ENCODE peak calls at places on chromosome 22, in seven cellular contexts. E is cardiac fibroblast, O is thoracic aorta, V is neural crest cell, U is HepG2, N is Caco-2, F is GM23338. Y is an unnamed sample.

GRCh38 chr22:38756631-38757463 is 1.0 kb upstream of the SUN2 start:
- DNase-seq in E (no peak), N (no peak), O (no peak), V (no peak), U (no peak), F (no peak), Y (no peak)

GRCh38 chr22:33710326-33710725 is 209.9 kb downstream of the LARGE1 start:
- DNase-seq in V (no peak), U (no peak), F (no peak), N (no peak), O (no peak), E (no peak), Y (no peak)

GRCh38 chr22:36467946-36468345 is 13.5 kb downstream of the TXN2 start:
- DNase-seq in E (peak), U (no peak), N (no peak), F (no peak), V (no peak), O (no peak), Y (no peak)

GRCh38 chr22:37972527-37972926 is 11.8 kb downstream of the SOX10 start:
- DNase-seq in F (no peak), O (no peak), E (no peak), N (no peak), V (no peak), U (no peak), Y (no peak)

GRCh38 chr22:32619614-32620426 is 145.2 kb downstream of the FBXO7 start:
- DNase-seq in U (peak), O (peak), E (peak), N (no peak), F (no peak), V (no peak), Y (no peak)

GRCh38 chr22:17562906-17563870 is at the start of gene SLC25A18:
- DNase-seq in V (no peak), U (peak), E (peak), N (no peak), F (peak), O (no peak), Y (no peak)

GRCh38 chr22:36443198-36443770 is 38.2 kb downstream of the TXN2 start:
- DNase-seq in V (no peak), O (no peak), N (no peak), U (no peak), E (no peak), F (no peak), Y (no peak)

GRCh38 chr22:35359380-35360065 is 21.4 kb upstream of the HMOX1 start:
- DNase-seq in E (no peak), N (no peak), O (no peak), F (no peak), V (no peak), U (no peak), Y (no peak)

GRCh38 chr22:36144886-36145541 is 15.5 kb downstream of the APOL3 start:
- DNase-seq in F (peak), N (peak), O (no peak), V (peak), U (peak), E (peak), Y (peak)

GRCh38 chr22:37999640-38000272 is 15.4 kb upstream of the SOX10 start:
- DNase-seq in U (no peak), N (no peak), F (no peak), E (peak), O (peak), V (no peak), Y (no peak)

GRCh38 chr22:35783943-35784614 is 66.4 kb downstream of the APOL5 start:
- DNase-seq in O (no peak), V (no peak), F (no peak), E (peak), U (no peak), N (no peak), Y (no peak)

GRCh38 chr22:50561401-50562074 is 1.2 kb downstream of the SYCE3 start:
- DNase-seq in F (peak), N (no peak), E (no peak), U (no peak), V (no peak), O (no peak), Y (no peak)

GRCh38 chr22:25452116-25452700 is 112.3 kb upstream of the GRK3 start:
- DNase-seq in U (no peak), E (peak), V (no peak), F (no peak), O (no peak), N (no peak), Y (no peak)

GRCh38 chr22:38834991-38835390 is 8.8 kb downstream of the NPTXR start:
- DNase-seq in N (no peak), E (no peak), O (no peak), F (no peak), U (no peak), V (no peak), Y (no peak)

GRCh38 chr22:48054596-48054995 is 1292.1 kb downstream of the TBC1D22A start:
- DNase-seq in E (no peak), V (no peak), O (no peak), U (no peak), F (no peak), N (no peak), Y (no peak)

GRCh38 chr22:49077036-49077393 is 750.7 kb downstream of the BRD1 start:
- DNase-seq in U (no peak), E (no peak), F (no peak), V (no peak), N (no peak), O (no peak), Y (no peak)

GRCh38 chr22:49075150-49075549 is 752.5 kb downstream of the BRD1 start:
- DNase-seq in N (no peak), O (no peak), V (no peak), F (no peak), U (no peak), E (no peak), Y (no peak)

GRCh38 chr22:49076300-49077035 is 751.2 kb downstream of the BRD1 start:
- DNase-seq in U (no peak), V (no peak), N (no peak), F (no peak), O (no peak), E (no peak), Y (no peak)

GRCh38 chr22:49072996-49073645 is 754.6 kb downstream of the BRD1 start:
- DNase-seq in E (no peak), F (no peak), N (no peak), O (no peak), V (no peak), U (no peak), Y (no peak)

DNA sequence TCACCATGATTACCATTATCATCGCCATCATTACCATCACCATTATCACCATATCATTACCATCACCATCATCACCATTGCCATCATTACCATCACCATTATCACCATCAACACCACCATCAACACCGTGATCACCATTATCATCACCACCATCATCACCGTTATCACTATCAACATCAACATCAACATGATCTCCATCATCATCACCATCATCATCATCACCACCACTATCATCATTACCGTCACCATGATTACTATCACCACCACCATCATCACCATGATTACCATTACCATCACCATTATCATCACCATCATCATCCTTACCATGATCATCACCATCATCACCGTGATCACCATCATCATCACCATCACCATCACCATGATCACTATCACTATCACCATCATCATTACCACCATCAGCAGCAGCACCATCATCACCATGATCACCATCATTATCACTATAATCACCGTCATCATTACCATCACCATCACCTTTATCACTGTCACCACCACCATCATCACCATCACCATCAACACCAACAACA is 753.7 kb downstream of the BRD1 start:
- DNase-seq in E (no peak), O (no peak), N (no peak), F (no peak), V (no peak), U (no peak), Y (no peak)
- TF ChIP-seq CTCF in E (no peak), O (no peak), N (no peak), F (no peak), V (no peak), U (no peak), Y (no peak)

GRCh38 chr22:46660604-46661201 is 40.5 kb downstream of the GRAMD4 start:
- DNase-seq in U (peak), N (no peak), V (no peak), O (no peak), E (no peak), F (peak), Y (no peak)
- TF ChIP-seq CTCF in U (peak), N (no peak), V (no peak), O (no peak), E (no peak), F (peak), Y (no peak)

GRCh38 chr22:43783777-43784176 is 28.3 kb downstream of the EFCAB6 start:
- DNase-seq in V (no peak), U (peak), E (no peak), O (no peak), N (peak), F (peak), Y (no peak)
- TF ChIP-seq CTCF in V (peak), U (no peak), E (peak), O (no peak), N (no peak), F (peak), Y (no peak)

DNA sequence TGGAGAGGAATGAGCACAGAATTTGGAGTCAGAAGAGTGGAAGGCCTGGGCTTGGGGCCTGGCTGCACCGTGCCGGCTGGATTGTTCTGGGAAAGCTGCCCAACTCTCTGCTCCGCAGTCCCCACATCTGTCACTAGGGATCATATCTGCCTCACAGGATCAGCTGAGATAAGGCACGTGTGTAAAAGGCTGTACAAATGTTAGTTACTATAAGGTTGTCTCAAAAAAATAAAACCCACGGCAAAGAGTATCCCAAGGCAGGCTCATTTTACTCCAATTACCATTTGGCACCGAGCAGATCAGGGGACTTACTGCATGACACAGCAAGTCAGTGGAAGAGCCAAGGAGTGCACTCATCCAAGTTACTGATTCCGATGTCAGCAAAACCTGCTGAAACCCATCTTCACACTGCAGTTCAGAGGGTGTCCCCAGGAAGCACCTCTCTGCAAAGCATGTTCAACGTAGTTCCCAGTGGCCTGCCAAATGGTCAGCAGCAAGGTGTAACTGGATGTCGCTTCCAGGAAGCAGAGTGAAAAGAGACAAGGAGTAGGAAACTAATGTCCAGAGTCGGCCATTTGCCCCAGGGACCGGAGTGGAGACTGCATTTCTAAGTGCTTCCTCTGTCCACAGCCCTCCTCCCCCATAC is 18.1 kb upstream of the MRTFA start:
- DNase-seq in E (peak), F (peak), O (no peak), N (peak), V (no peak), U (no peak), Y (no peak)
- TF ChIP-seq CTCF in E (peak), F (peak), O (peak), N (no peak), V (peak), U (peak), Y (no peak)

DNA sequence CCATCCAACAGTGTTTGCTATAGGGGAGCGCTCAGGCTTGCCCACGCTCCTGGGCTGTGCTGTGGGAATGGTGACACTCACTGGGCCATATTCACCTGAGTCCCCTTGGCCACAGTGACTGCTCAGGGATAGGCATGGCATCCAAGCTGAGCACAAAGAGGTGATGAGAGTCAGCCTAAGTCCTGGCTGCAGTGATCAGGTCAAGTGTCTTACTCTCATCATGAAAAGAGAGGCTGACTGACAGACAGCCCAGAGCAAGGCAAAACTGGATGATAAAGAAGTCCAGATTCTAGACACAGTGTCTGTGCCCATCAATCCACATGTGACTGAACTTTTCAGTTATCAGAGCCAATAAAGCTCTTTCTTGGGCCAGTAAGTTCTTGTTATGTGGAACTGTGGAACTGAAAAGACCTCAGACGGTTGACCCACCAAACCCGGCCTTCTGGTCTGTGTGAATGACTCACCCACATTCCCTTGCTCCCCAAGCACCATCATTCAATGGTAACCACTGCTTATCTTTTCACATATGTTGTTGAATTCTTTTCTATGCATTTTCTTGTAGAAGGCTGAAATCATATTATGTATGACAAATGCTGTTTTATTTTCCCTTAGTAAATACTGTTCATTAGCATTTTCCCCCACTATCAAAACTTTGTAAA is 43.2 kb upstream of the YPEL1 start:
- DNase-seq in N (no peak), V (no peak), O (no peak), F (no peak), E (peak), U (no peak), Y (no peak)
- TF ChIP-seq CTCF in N (no peak), V (no peak), O (no peak), F (no peak), E (no peak), U (no peak), Y (no peak)

DNA sequence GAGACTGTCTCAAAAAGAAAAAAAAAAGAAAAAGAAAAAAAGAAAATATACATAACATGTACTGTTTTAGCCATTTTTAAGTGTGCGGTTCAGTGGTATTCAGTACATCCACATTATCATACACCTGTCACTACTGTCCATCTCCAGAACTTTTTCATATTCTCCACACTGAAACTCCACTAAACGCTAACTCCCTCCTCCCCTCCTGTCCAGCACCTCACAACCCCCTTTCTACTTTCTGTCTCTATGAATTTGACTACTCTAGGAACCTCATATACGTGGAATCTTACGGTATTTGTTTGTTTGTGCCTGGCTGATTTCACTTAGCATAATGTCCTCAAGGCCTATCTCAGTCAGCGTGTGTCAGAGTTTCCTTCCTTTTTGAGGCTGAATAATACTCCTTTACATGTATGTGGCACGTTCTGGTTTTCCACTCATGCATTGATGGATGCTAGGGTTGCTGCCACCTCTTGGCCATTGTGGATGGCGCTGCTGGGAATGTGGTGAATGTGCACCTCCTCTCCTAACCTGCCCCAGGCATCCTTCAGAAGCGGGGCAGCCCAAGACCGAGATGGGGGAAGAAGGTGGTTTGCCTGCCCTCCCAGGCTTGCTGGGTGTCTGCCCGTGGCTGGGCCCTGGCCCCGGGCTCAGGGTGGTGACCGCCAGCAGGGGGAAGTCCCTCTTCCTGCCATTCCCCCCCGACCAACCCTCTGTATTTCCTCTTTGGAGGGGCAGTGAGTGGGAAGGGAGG is 60.5 kb downstream of the BCR start:
- DNase-seq in E (peak), O (no peak), U (no peak), N (peak), V (no peak), F (peak), Y (no peak)
- TF ChIP-seq CTCF in E (peak), O (no peak), U (peak), N (no peak), V (no peak), F (peak), Y (peak)

DNA sequence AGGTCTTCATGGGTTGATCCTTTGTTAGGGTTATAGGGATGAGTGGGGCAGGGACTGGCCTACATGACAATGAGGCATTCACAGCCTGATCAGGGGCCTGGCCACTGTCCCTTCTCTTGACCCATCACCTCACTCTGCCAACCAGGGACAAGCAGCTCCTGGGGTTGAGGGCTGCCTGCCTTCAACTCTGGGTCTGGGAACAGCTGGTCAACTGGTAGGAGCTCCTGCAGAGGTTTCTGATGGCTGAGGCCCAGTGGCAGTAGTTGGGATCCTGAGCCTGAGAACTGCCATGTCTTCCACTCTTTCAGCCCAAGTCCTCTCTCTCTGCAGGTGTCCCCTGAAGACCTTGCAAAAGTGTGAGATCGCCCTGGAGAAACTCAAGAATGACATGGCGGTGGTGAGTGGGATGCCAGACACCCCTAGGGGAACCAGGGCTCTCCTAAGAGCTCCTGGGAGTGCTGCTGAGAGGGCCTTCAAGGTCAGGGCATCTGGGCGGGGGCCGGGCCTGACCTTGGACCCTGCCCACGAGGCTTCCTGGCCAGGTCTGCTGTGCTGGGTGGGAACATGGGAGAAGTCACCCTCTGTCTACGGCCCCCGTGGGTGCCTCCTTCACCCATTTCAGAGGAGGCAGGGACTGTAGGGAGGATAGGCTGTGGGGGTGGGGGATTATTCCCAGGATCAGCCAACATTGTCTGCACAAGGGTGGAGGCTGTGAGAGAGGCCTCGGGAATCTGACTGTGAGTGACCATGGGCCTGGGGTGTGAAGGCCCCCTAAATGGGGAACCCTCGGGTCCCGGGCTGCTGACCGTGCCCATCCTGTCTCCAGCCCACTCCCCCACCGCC is 76.8 kb downstream of the MED15 start:
- DNase-seq in E (no peak), O (no peak), U (no peak), V (no peak), F (no peak), N (no peak), Y (no peak)
- TF ChIP-seq CTCF in E (no peak), O (no peak), U (no peak), V (no peak), F (no peak), N (no peak), Y (no peak)

GRCh38 chr22:44965171-44965570 is 44.6 kb downstream of the PHF21B start:
- DNase-seq in V (no peak), F (no peak), N (no peak), O (no peak), U (no peak), E (no peak), Y (no peak)

GRCh38 chr22:44969817-44970216 is 40.0 kb downstream of the PHF21B start:
- DNase-seq in N (no peak), E (no peak), V (no peak), U (no peak), F (no peak), O (no peak), Y (no peak)

GRCh38 chr22:44970291-44970690 is 39.5 kb downstream of the PHF21B start:
- DNase-seq in O (no peak), V (no peak), E (no peak), N (no peak), F (no peak), U (no peak), Y (no peak)

GRCh38 chr22:44971651-44972362 is 38.0 kb downstream of the PHF21B start:
- DNase-seq in N (no peak), V (no peak), E (no peak), U (no peak), O (no peak), F (no peak), Y (no peak)

GRCh38 chr22:44968736-44969135 is 41.1 kb downstream of the PHF21B start:
- DNase-seq in U (no peak), V (no peak), F (peak), E (no peak), N (no peak), O (no peak), Y (no peak)
- TF ChIP-seq CTCF in U (no peak), V (peak), F (peak), E (no peak), N (peak), O (no peak), Y (no peak)

GRCh38 chr22:27251563-27251962 is 550.0 kb downstream of the MN1 start:
- DNase-seq in O (no peak), E (no peak), U (no peak), N (no peak), F (no peak), V (no peak), Y (no peak)

GRCh38 chr22:27253108-27253507 is 548.4 kb downstream of the MN1 start:
- DNase-seq in F (no peak), O (no peak), V (no peak), N (no peak), E (no peak), U (no peak), Y (no peak)

GRCh38 chr22:27252282-27253049 is 549.1 kb downstream of the MN1 start:
- DNase-seq in N (peak), O (no peak), V (no peak), E (peak), U (no peak), F (no peak), Y (no peak)

GRCh38 chr22:27247691-27248434 is 553.7 kb downstream of the MN1 start:
- DNase-seq in V (no peak), N (no peak), U (no peak), F (peak), O (no peak), E (peak), Y (no peak)

GRCh38 chr22:27250418-27250817 is 551.1 kb downstream of the MN1 start:
- DNase-seq in U (no peak), F (no peak), V (no peak), E (no peak), O (no peak), N (no peak), Y (no peak)
- TF ChIP-seq CTCF in U (no peak), F (no peak), V (no peak), E (no peak), O (no peak), N (no peak), Y (no peak)

GRCh38 chr22:19854778-19855503 is at the start of the genes GNB1L and RTL10:
- DNase-seq in U (peak), V (peak), F (peak), O (peak), E (peak), N (peak), Y (peak)
- TF ChIP-seq CTCF in U (peak), V (peak), F (no peak), O (peak), E (no peak), N (no peak), Y (no peak)